ENCODE peak calls at places on chromosomes 3 and 15, in seven cellular contexts. N, A, H, C, B, K and M are unnamed samples.

GRCh38 chr3:169472259-169472900 is 191.1 kb downstream of the MECOM start:
- DNase-seq in N (no peak), A (no peak), H (no peak), C (no peak), B (no peak), K (no peak), M (no peak)

GRCh38 chr15:50262533-50262932 is 3.0 kb downstream of the HDC start:
- DNase-seq in N (no peak), A (no peak), H (no peak), C (no peak), B (no peak), K (no peak), M (no peak)

GRCh38 chr3:166713787-166714186 is 666.3 kb downstream of the ZBBX start:
- DNase-seq in N (no peak), A (no peak), H (no peak), C (no peak), B (no peak), K (no peak), M (no peak)

GRCh38 chr3:16319307-16319706 is 54.3 kb downstream of the OXNAD1 start:
- DNase-seq in N (no peak), A (peak), H (no peak), C (no peak), B (no peak), K (no peak), M (no peak)

GRCh38 chr3:120506828-120507774 is 56.3 kb upstream of the FSTL1 start:
- DNase-seq in N (no peak), A (no peak), H (no peak), C (peak), B (no peak), K (peak), M (peak)

GRCh38 chr3:58161435-58162398 is 49.1 kb downstream of the DNASE1L3 start:
- DNase-seq in N (peak), A (no peak), H (peak), C (peak), B (no peak), K (peak), M (peak)

GRCh38 chr3:155243512-155243921 is 50.0 kb downstream of the STRIT1 start:
- DNase-seq in N (no peak), A (no peak), H (no peak), C (peak), B (no peak), K (no peak), M (peak)

GRCh38 chr15:89494941-89495637 is 1.3 kb downstream of the RHCG start:
- DNase-seq in N (peak), A (no peak), H (no peak), C (no peak), B (peak), K (no peak), M (peak)

GRCh38 chr3:170611746-170612145 is 25.9 kb upstream of the SLC7A14 start:
- DNase-seq in N (no peak), A (no peak), H (no peak), C (no peak), B (no peak), K (no peak), M (no peak)

GRCh38 chr15:58318517-58318916 is 113.3 kb upstream of the LIPC start:
- DNase-seq in N (no peak), A (no peak), H (no peak), C (no peak), B (no peak), K (no peak), M (no peak)

GRCh38 chr3:30131171-30131570 is 475.2 kb upstream of the TGFBR2 start:
- DNase-seq in N (no peak), A (no peak), H (no peak), C (no peak), B (no peak), K (no peak), M (no peak)